ENCODE peak calls at places on chromosome 3, in four cellular contexts. Z is NT2/D1, I is H1, M is GM12878. X is an unnamed sample.
A peak's percentile ranks its signal among the peaks of the same experiment; 100 is the strongest.

GRCh38 chr3:196995027-196995426 is 26.4 kb upstream of the PIGZ start:
- DNase-seq in Z (no peak), I (no peak), M (no peak), X (no peak)

GRCh38 chr3:28623106-28623505 is 274.5 kb upstream of the AZI2 start:
- DNase-seq in Z (no peak), M (no peak), I (no peak), X (no peak)

GRCh38 chr3:16587703-16588070 is 17.5 kb downstream of the DAZL start:
- DNase-seq in Z (no peak), I (no peak), M (no peak), X (no peak)

GRCh38 chr3:49411550-49411967 is 217 bp downstream of the RHOA start:
- DNase-seq in M (no peak), I (no peak), Z (no peak), X (peak; percentile 20)

GRCh38 chr3:160949460-160949859 is 155.7 kb downstream of the B3GALNT1 start:
- DNase-seq in M (no peak), I (no peak), Z (no peak), X (no peak)

GRCh38 chr3:78737988-78738387 is 1029.8 kb downstream of the ROBO1 start:
- DNase-seq in I (no peak), Z (no peak), M (no peak), X (no peak)

GRCh38 chr3:188507244-188507720 is 353.3 kb downstream of the LPP start:
- DNase-seq in Z (peak; percentile 22), I (no peak), M (no peak), X (no peak)

GRCh38 chr3:27483117-27484001 is 825 bp downstream of the SLC4A7 start:
- DNase-seq in I (peak; percentile 63), Z (peak; percentile 22), M (peak; percentile 32), X (peak; percentile 26)

GRCh38 chr3:182989566-182989965 is 9.2 kb upstream of the DCUN1D1 start:
- DNase-seq in I (no peak), Z (no peak), M (no peak), X (no peak)

GRCh38 chr3:136792931-136793330 is 26.0 kb upstream of the SLC35G2 start:
- DNase-seq in M (no peak), I (no peak), Z (no peak), X (no peak)

GRCh38 chr3:110569073-110569472 is 502.5 kb upstream of the NECTIN3 start:
- DNase-seq in I (no peak), M (no peak), Z (no peak), X (no peak)

GRCh38 chr3:66371432-66371831 is 129.4 kb downstream of the LRIG1 start:
- DNase-seq in I (no peak), M (no peak), Z (no peak), X (no peak)

GRCh38 chr3:152264378-152264777 is 4.4 kb upstream of the MBNL1 start:
- DNase-seq in I (no peak), Z (no peak), M (no peak), X (no peak)

GRCh38 chr3:12629560-12629959 is 34.4 kb downstream of the RAF1 start:
- DNase-seq in M (no peak), I (no peak), Z (no peak), X (no peak)

GRCh38 chr3:117557469-117557868 is 847.9 kb downstream of the TUSC7 start:
- DNase-seq in M (no peak), I (no peak), Z (no peak), X (no peak)

GRCh38 chr3:133979553-133979952 is 50.2 kb downstream of the SLCO2A1 start:
- DNase-seq in I (no peak), Z (no peak), M (no peak), X (no peak)

GRCh38 chr3:150081084-150081483 is 110.4 kb upstream of the PFN2 start:
- DNase-seq in I (no peak), M (no peak), Z (no peak), X (no peak)

GRCh38 chr3:52143156-52143555 is 11.1 kb downstream of the POC1A start:
- DNase-seq in Z (no peak), M (no peak), I (no peak), X (no peak)
- TF ChIP-seq SUZ12 in Z (no peak), M (no peak), I (no peak), X (no peak)

DNA sequence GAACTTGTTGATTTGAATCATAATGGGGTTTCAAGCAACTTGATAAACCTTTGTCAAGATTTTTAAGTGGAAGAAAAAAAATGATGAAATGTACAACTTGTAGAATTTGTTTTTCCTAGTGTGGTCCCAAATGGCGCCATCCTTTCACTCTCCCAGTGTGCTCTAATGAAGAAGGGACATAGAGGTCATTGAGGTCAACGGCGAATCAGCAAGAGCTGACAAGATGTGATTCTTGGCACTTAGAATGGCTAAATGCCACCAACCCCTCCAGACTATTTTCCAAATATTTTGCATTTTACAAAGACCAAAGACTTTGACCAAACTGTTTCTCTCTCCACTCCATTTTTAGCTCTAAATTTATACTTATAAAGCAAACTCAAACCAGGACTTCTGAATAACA is 320.2 kb upstream of the MME start:
- DNase-seq in Z (no peak), I (no peak), M (no peak), X (no peak)
- TF ChIP-seq SUZ12 in Z (no peak), I (no peak), M (no peak), X (no peak)

GRCh38 chr3:23405081-23405480 is 202.0 kb downstream of the UBE2E2 start:
- DNase-seq in I (no peak), M (no peak), Z (no peak), X (no peak)
- TF ChIP-seq SUZ12 in I (no peak), M (no peak), Z (no peak), X (no peak)

GRCh38 chr3:132253262-132253878 is 63.8 kb upstream of the ACP3 start:
- DNase-seq in I (no peak), Z (peak; percentile 46), M (no peak), X (peak; percentile 61)
- TF ChIP-seq SUZ12 in I (no peak), Z (no peak), M (no peak), X (no peak)

GRCh38 chr3:38805765-38806386 is 10.1 kb downstream of the SCN10A start:
- DNase-seq in Z (peak; percentile 81), M (peak; percentile 4), I (peak; percentile 78), X (peak; percentile 72)
- TF ChIP-seq SUZ12 in Z (no peak), M (no peak), I (no peak), X (no peak)

GRCh38 chr3:88298189-88298588 is 148.4 kb downstream of the C3orf38 start:
- DNase-seq in M (no peak), Z (no peak), I (no peak), X (no peak)

GRCh38 chr3:88302003-88302393 is 152.2 kb downstream of the C3orf38 start:
- DNase-seq in I (no peak), Z (no peak), M (no peak), X (no peak)

GRCh38 chr3:88301273-88302002 is 151.7 kb downstream of the C3orf38 start:
- DNase-seq in M (no peak), I (no peak), Z (no peak), X (no peak)
- TF ChIP-seq SUZ12 in M (no peak), I (no peak), Z (no peak), X (no peak)